ENCODE peak calls at places on chromosome 4, in four cellular contexts. One of them, this sample, is unnamed.
A peak's percentile ranks its signal among the peaks of the same experiment; 100 is the strongest.

GRCh38 chr4:184423003-184423686 is 51.2 kb downstream of the IRF2 start:
- DNase-seq in HepG2: no peak
- DNase-seq in A549: no peak
- DNase-seq in K562: no peak
- DNase-seq in this sample: no peak

GRCh38 chr4:38529189-38530115 is 134.5 kb upstream of the KLF3 start:
- DNase-seq in HepG2: no peak
- DNase-seq in A549: no peak
- DNase-seq in K562: peak; percentile 84
- DNase-seq in this sample: no peak

GRCh38 chr4:39469429-39470077 is 10.7 kb downstream of the LIAS start:
- DNase-seq in HepG2: peak; percentile 89
- DNase-seq in A549: peak; percentile 41
- DNase-seq in K562: peak; percentile 46
- DNase-seq in this sample: no peak

GRCh38 chr4:1383728-1384591 is 22.3 kb downstream of the NKX1-1 start:
- DNase-seq in HepG2: no peak
- DNase-seq in A549: no peak
- DNase-seq in K562: no peak
- DNase-seq in this sample: no peak

GRCh38 chr4:153318696-153319320 is 25.7 kb upstream of the MND1 start:
- DNase-seq in HepG2: peak; percentile 40
- DNase-seq in A549: peak; percentile 40
- DNase-seq in K562: peak; percentile 18
- DNase-seq in this sample: no peak

GRCh38 chr4:155796031-155796430 is 37.2 kb downstream of the GUCY1B1 start:
- DNase-seq in HepG2: peak; percentile 15
- DNase-seq in A549: peak; percentile 18
- DNase-seq in K562: no peak
- DNase-seq in this sample: no peak

GRCh38 chr4:118033148-118034060 is 882 bp upstream of the NDST3 start:
- DNase-seq in HepG2: no peak
- DNase-seq in A549: peak; percentile 11
- DNase-seq in K562: no peak
- DNase-seq in this sample: no peak

GRCh38 chr4:6466756-6467381 is 5.5 kb downstream of the PPP2R2C start:
- DNase-seq in HepG2: no peak
- DNase-seq in A549: no peak
- DNase-seq in K562: no peak
- DNase-seq in this sample: peak; percentile 30

GRCh38 chr4:781493-782216 is 44.3 kb downstream of the CPLX1 start:
- DNase-seq in HepG2: peak; percentile 97
- DNase-seq in A549: peak; percentile 94
- DNase-seq in K562: peak; percentile 98
- DNase-seq in this sample: peak; percentile 98

GRCh38 chr4:102478186-102478585 is 23.0 kb upstream of the NFKB1 start:
- DNase-seq in HepG2: peak; percentile 52
- DNase-seq in A549: no peak
- DNase-seq in K562: no peak
- DNase-seq in this sample: no peak

GRCh38 chr4:2069161-2069971 is 10.2 kb downstream of the NAT8L start:
- DNase-seq in HepG2: no peak
- DNase-seq in A549: no peak
- DNase-seq in K562: no peak
- DNase-seq in this sample: peak; percentile 47

GRCh38 chr4:6655924-6656323 is 15.4 kb downstream of the MRFAP1 start:
- DNase-seq in HepG2: no peak
- DNase-seq in A549: no peak
- DNase-seq in K562: no peak
- DNase-seq in this sample: no peak

GRCh38 chr4:704971-705277 is 708 bp upstream of the PCGF3 start:
- DNase-seq in HepG2: no peak
- DNase-seq in A549: no peak
- DNase-seq in K562: no peak
- DNase-seq in this sample: no peak

GRCh38 chr4:55393461-55394320 is 2.1 kb upstream of the TMEM165 start:
- DNase-seq in HepG2: no peak
- DNase-seq in A549: no peak
- DNase-seq in K562: no peak
- DNase-seq in this sample: no peak

GRCh38 chr4:4439782-4440181 is 52.9 kb downstream of the NSG1 start:
- DNase-seq in HepG2: no peak
- DNase-seq in A549: no peak
- DNase-seq in K562: no peak
- DNase-seq in this sample: no peak

GRCh38 chr4:80036949-80037348 is 36.1 kb downstream of the ANTXR2 start:
- DNase-seq in HepG2: no peak
- DNase-seq in A549: no peak
- DNase-seq in K562: no peak
- DNase-seq in this sample: no peak

GRCh38 chr4:182533948-182534347 is 290.7 kb downstream of the TENM3 start:
- DNase-seq in HepG2: no peak
- DNase-seq in A549: no peak
- DNase-seq in K562: no peak
- DNase-seq in this sample: no peak

DNA sequence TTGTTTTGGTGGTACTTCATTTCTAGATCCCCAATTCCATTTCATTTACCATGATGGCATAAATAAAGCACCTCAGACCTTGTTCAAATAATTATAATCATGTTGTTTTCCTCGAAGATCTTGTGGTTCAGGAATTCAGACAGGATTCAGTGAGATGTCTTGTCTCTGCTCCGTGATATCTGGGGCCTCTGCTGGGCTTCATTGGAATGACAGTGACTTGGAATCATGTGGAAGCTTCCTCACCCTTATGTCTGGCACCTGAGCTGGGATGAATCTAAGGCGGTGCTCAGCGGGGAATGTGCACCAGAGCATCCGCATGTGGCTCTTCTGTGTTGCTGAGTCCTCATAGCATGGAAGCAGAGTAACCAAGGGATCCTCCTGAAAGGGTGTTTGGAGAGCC is 132.2 kb downstream of the VEGFC start:
- DNase-seq in HepG2: no peak
- DNase-seq in A549: peak; percentile 2
- DNase-seq in K562: no peak
- DNase-seq in this sample: no peak
- TF ChIP-seq MAFK in HepG2: no peak
- TF ChIP-seq MAFK in A549: no peak
- TF ChIP-seq MAFK in K562: no peak
- TF ChIP-seq MAFK in this sample: no peak

GRCh38 chr4:41427306-41427882 is 110.6 kb upstream of the LIMCH1 start:
- DNase-seq in HepG2: no peak
- DNase-seq in A549: no peak
- DNase-seq in K562: no peak
- DNase-seq in this sample: no peak

GRCh38 chr4:41428205-41428940 is 109.6 kb upstream of the LIMCH1 start:
- DNase-seq in HepG2: no peak
- DNase-seq in A549: no peak
- DNase-seq in K562: no peak
- DNase-seq in this sample: no peak

GRCh38 chr4:41430796-41431195 is 107.2 kb upstream of the LIMCH1 start:
- DNase-seq in HepG2: no peak
- DNase-seq in A549: no peak
- DNase-seq in K562: no peak
- DNase-seq in this sample: no peak

GRCh38 chr4:41426523-41426922 is 111.4 kb upstream of the LIMCH1 start:
- DNase-seq in HepG2: no peak
- DNase-seq in A549: no peak
- DNase-seq in K562: no peak
- DNase-seq in this sample: no peak

DNA sequence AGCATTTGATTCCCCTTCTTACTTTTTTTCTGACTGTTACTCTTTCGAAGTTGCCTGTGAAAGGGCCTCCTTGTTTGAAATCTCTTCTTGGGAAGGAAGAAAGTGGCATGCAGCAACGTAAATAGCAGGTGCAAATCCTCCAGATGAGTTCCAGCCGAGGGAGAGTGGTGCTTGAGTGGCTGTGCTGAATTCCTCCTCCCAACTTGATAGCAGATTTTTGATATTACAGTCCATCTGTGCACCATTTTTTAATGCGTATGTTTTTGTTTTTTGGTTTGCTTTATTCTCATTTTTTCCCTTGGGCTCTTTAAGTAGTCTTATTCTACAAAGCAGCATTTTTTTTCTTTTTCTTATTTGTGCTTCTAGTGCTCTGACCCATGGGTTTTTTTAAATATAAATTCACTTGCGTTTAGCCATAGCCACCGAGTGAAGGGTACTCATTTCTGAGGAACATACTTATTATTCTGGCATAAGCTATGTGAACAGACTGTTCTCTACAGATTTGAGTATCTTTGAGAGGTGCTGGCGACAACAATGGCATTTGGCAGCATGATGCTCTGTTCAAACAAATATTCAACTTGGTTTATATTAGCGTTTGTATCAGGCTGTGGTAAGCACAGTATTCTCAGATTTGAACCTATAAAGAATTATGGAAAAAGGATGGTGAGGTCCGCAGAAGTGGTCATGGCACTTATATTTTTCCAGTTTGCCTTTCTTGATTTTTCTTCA is 108.9 kb upstream of the LIMCH1 start:
- DNase-seq in HepG2: no peak
- DNase-seq in A549: no peak
- DNase-seq in K562: no peak
- DNase-seq in this sample: no peak
- TF ChIP-seq EP300 in HepG2: no peak
- TF ChIP-seq EP300 in A549: no peak
- TF ChIP-seq EP300 in K562: no peak
- TF ChIP-seq EP300 in this sample: no peak

DNA sequence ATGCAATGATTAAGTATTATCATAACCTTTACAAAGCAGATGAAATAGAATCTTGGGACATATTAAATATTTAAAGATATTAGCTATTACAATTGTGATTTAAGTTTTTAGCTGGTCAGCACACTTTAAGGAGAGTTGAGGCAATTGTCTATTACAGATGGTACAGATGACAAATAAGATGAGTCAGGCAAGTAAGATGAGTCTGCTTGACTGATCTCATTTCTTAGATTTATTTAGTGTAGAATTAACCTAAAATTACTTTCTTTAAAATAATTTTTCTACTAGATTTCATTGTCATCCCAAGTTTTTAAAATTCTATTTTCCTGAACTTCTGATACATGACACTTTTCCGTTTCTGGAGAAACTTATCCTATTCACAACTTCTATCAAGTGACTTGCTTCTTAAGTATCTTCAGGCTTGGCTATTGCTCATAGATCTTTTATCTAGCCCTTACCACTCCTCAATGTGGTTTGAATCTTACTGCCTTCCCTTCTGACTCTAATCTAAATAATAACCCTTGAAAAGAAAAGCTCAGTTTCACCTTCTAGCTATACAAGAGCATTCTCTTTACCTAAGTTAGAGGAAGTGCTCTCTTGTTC is 32.9 kb downstream of the CXCL1 start:
- DNase-seq in HepG2: no peak
- DNase-seq in A549: no peak
- DNase-seq in K562: no peak
- DNase-seq in this sample: no peak
- TF ChIP-seq MAFK in HepG2: no peak
- TF ChIP-seq MAFK in A549: no peak
- TF ChIP-seq MAFK in K562: no peak
- TF ChIP-seq MAFK in this sample: no peak

GRCh38 chr4:121397941-121398601 is 17.3 kb upstream of the QRFPR start:
- DNase-seq in HepG2: no peak
- DNase-seq in A549: no peak
- DNase-seq in K562: no peak
- DNase-seq in this sample: no peak
- TF ChIP-seq EP300 in HepG2: no peak
- TF ChIP-seq EP300 in A549: no peak
- TF ChIP-seq EP300 in K562: no peak
- TF ChIP-seq EP300 in this sample: no peak

DNA sequence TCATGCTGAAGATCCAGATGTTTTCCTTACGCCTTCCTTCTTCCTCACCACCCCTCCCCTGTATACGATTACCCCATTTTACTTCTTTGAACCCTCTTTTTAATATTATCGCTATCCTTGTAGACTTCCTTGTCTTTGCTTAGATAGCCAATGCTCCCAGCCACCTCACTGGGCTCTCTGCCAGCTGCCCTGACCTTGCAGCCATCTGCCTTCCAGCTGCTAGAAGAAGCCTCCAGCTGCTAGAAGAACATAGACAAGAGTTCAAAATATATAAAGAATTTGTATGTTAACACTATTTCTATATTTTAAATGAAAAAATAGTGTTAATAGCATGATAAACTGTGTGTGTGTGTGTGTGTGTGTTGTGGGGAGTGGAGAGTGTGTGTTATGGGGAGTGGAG is 374.7 kb downstream of the ANKRD50 start:
- DNase-seq in HepG2: no peak
- DNase-seq in A549: no peak
- DNase-seq in K562: no peak
- DNase-seq in this sample: no peak
- TF ChIP-seq MAFK in HepG2: no peak
- TF ChIP-seq MAFK in A549: no peak
- TF ChIP-seq MAFK in K562: no peak
- TF ChIP-seq MAFK in this sample: no peak

DNA sequence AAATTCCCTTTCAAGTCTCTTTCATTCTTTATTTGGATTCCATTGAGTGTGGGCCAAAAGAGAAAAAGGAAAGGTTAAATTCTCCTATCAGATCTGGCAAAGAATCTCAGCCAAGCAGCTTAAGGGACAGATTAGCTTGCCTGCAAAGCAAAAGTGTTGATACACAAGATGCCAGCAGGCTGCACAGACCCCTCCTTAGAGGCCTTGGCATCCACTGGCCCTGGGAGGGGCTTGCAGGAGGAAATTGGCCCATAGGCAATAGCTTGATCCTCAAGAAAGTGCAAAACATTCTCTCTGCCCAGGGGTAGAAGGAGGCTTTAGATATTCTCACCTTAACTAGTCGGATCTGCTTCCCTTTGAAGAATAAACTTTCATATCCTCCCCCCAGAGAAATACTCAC is 300.4 kb upstream of the CPEB2 start:
- DNase-seq in HepG2: no peak
- DNase-seq in A549: no peak
- DNase-seq in K562: no peak
- DNase-seq in this sample: no peak
- TF ChIP-seq EP300 in HepG2: no peak
- TF ChIP-seq EP300 in A549: no peak
- TF ChIP-seq EP300 in K562: no peak
- TF ChIP-seq EP300 in this sample: no peak

GRCh38 chr4:107599841-107600240 is 120.2 kb downstream of the PAPSS1 start:
- DNase-seq in HepG2: no peak
- DNase-seq in A549: no peak
- DNase-seq in K562: no peak
- DNase-seq in this sample: no peak

GRCh38 chr4:107600456-107600855 is 119.6 kb downstream of the PAPSS1 start:
- DNase-seq in HepG2: no peak
- DNase-seq in A549: no peak
- DNase-seq in K562: no peak
- DNase-seq in this sample: no peak

GRCh38 chr4:107600993-107601392 is 119.0 kb downstream of the PAPSS1 start:
- DNase-seq in HepG2: no peak
- DNase-seq in A549: no peak
- DNase-seq in K562: no peak
- DNase-seq in this sample: no peak

GRCh38 chr4:107603430-107603829 is 116.6 kb downstream of the PAPSS1 start:
- DNase-seq in HepG2: no peak
- DNase-seq in A549: no peak
- DNase-seq in K562: no peak
- DNase-seq in this sample: no peak
- TF ChIP-seq MAFK in HepG2: no peak
- TF ChIP-seq MAFK in A549: no peak
- TF ChIP-seq MAFK in K562: no peak
- TF ChIP-seq MAFK in this sample: no peak

This sample was measured in H1.